ENCODE peak calls at places on chromosome 3, in ten cellular contexts. C is activated CD4-positive, alpha-beta T cell treated with anti-CD3 and anti-CD28 coated beads for 48 hours; T is AG20443; V is GM04504; O is kidney tubule cell; B is NCI-H2081; P is SW480; J is fibroblast of mammary gland; E is activated naive CD4-positive, alpha-beta T cell treated with Interleukin-2 at 50 U/mL for 16 hours; D is posterior cingulate gyrus. R is an unnamed sample.

GRCh38 chr3:123385981-123386380 is 62.9 kb downstream of the ADCY5 start:
- DNase-seq in C (no peak), T (peak; percentile 38), V (peak; percentile 10), O (peak; percentile 70), B (no peak), P (no peak), J (peak; percentile 21), E (no peak), D (no peak), R (no peak)

GRCh38 chr3:126859415-126860246 is 123.3 kb upstream of the PLXNA1 start:
- DNase-seq in C (no peak), T (no peak), V (no peak), O (no peak), B (no peak), P (no peak), J (no peak), E (no peak), D (no peak), R (no peak)

GRCh38 chr3:159829056-159829995 is 159.3 kb upstream of the IL12A start:
- DNase-seq in C (no peak), T (peak; percentile 64), V (peak; percentile 74), O (peak; percentile 80), B (peak; percentile 94), P (peak; percentile 81), J (peak; percentile 90), E (no peak), D (no peak), R (no peak)

GRCh38 chr3:98814799-98815450 is 51.8 kb downstream of the ST3GAL6 start:
- DNase-seq in C (no peak), T (peak; percentile 26), V (no peak), O (no peak), B (no peak), P (no peak), J (peak; percentile 83), E (no peak), D (no peak), R (no peak)

GRCh38 chr3:37700849-37701248 is 160.8 kb upstream of the CTDSPL start:
- DNase-seq in C (no peak), T (no peak), V (no peak), O (no peak), B (no peak), P (no peak), J (peak; percentile 25), E (no peak), D (no peak), R (no peak)

GRCh38 chr3:23455775-23456174 is 252.6 kb downstream of the UBE2E2 start:
- DNase-seq in C (no peak), T (peak; percentile 36), V (peak; percentile 69), O (no peak), B (no peak), P (no peak), J (peak; percentile 89), E (no peak), D (no peak), R (no peak)

GRCh38 chr3:125141596-125142417 is 70.7 kb downstream of the SLC12A8 start:
- DNase-seq in C (peak; percentile 81), T (peak; percentile 49), V (no peak), O (peak; percentile 50), B (no peak), P (no peak), J (no peak), E (peak; percentile 78), D (peak; percentile 90), R (no peak)

GRCh38 chr3:133361435-133361834 is 38.4 kb upstream of the BFSP2 start:
- DNase-seq in C (no peak), T (no peak), V (no peak), O (no peak), B (no peak), P (no peak), J (no peak), E (no peak), D (no peak), R (no peak)

GRCh38 chr3:54785976-54786375 is 141.9 kb downstream of the LRTM1 start:
- DNase-seq in C (no peak), T (no peak), V (no peak), O (no peak), B (no peak), P (no peak), J (no peak), E (no peak), D (no peak), R (no peak)

GRCh38 chr3:194582196-194582905 is 50.9 kb downstream of the TMEM44 start:
- DNase-seq in C (no peak), T (no peak), V (no peak), O (no peak), B (no peak), P (no peak), J (no peak), E (no peak), D (peak; percentile 42), R (no peak)

R was measured in NCI-H1694 treated with DMSO at 0.1 percent for 48 hours.